ENCODE peak calls at places on chromosomes 7 and 10, in four cellular contexts. V is heart right ventricle, L is mesendoderm, S is body of pancreas. N is an unnamed sample. For H3K4me1 and H3K36me3, the result is how much of the 10 kb centered on the place peaks cover.

GRCh38 chr10:112653215-112653614 is 206.2 kb downstream of the VTI1A start:
- DNase-seq in L (no peak), V (no peak), S (no peak), N (no peak)

GRCh38 chr10:110704906-110705476 is 60.9 kb downstream of the RBM20 start:
- DNase-seq in V (no peak), S (no peak), L (no peak), N (no peak)

GRCh38 chr10:28530751-28531150 is 2.2 kb upstream of the WAC start:
- DNase-seq in S (no peak), V (no peak), L (no peak), N (no peak)

GRCh38 chr7:116316838-116317612 is 106.7 kb downstream of the TES start:
- DNase-seq in L (peak), S (peak), V (peak), N (peak)

GRCh38 chr7:20019757-20020432 is 197.3 kb downstream of the MACC1 start:
- DNase-seq in V (no peak), L (peak), S (no peak), N (no peak)

GRCh38 chr10:110522365-110522988 is 24.8 kb downstream of the DUSP5 start:
- DNase-seq in S (no peak), L (no peak), V (no peak), N (no peak)

GRCh38 chr7:17849504-17849903 is 90.8 kb downstream of the SNX13 start:
- DNase-seq in V (no peak), S (no peak), L (peak), N (no peak)

GRCh38 chr10:77877461-77878344 is 48.9 kb downstream of the DLG5 start:
- DNase-seq in L (peak), V (peak), S (no peak), N (peak)

GRCh38 chr10:94439275-94439861 is 37.0 kb downstream of the TBC1D12 start:
- DNase-seq in S (peak), V (no peak), L (peak), N (no peak)

GRCh38 chr10:91883549-91884542 is 25.4 kb downstream of the FGFBP3 start:
- DNase-seq in V (no peak), L (peak), S (peak), N (peak)

GRCh38 chr7:25966469-25966868 is 185.5 kb upstream of the NFE2L3 start:
- DNase-seq in L (no peak), V (no peak), S (no peak), N (no peak)

GRCh38 chr10:3465406-3465891 is 292.9 kb upstream of the PITRM1 start:
- DNase-seq in S (no peak), V (no peak), L (no peak), N (no peak)
- H3K4me1 ChIP-seq in S (under half), V (under half), L (under half), N (under half)

DNA sequence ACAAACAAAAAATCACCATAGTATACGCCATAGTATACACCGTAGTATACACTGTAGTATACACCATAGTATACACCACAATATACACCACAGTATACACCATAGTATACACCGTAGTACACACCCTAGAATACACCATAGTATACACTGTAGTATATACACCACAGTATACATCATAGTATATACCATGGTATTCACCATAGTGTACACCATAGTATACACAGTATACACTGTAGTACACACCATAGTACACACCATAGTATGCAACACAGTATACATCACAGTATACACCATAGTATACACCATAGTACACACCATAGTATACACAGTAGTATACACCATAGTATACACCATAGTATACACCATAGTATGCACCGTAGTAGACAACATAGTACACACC is 157.6 kb upstream of the ADARB2 start:
- DNase-seq in L (no peak), V (no peak), S (no peak), N (no peak)
- H3K4me3 ChIP-seq in L (no peak), V (no peak), S (no peak), N (no peak)

GRCh38 chr10:103879831-103880230 is 24.5 kb upstream of the SH3PXD2A start:
- DNase-seq in V (no peak), S (no peak), L (no peak), N (no peak)

GRCh38 chr10:103884681-103885139 is 29.3 kb upstream of the SH3PXD2A start:
- DNase-seq in V (no peak), S (peak), L (peak), N (no peak)

GRCh38 chr10:103879409-103879808 is 24.0 kb upstream of the SH3PXD2A start:
- DNase-seq in L (no peak), V (no peak), S (no peak), N (no peak)

GRCh38 chr10:103881420-103882284 is 26.3 kb upstream of the SH3PXD2A start:
- DNase-seq in L (peak), S (no peak), V (peak), N (peak)

GRCh38 chr10:103882285-103883007 is 27.1 kb upstream of the SH3PXD2A start:
- DNase-seq in V (no peak), S (no peak), L (no peak), N (no peak)
- H3K36me3 ChIP-seq in V (half or more), S (under half), L (under half), N (half or more)

DNA sequence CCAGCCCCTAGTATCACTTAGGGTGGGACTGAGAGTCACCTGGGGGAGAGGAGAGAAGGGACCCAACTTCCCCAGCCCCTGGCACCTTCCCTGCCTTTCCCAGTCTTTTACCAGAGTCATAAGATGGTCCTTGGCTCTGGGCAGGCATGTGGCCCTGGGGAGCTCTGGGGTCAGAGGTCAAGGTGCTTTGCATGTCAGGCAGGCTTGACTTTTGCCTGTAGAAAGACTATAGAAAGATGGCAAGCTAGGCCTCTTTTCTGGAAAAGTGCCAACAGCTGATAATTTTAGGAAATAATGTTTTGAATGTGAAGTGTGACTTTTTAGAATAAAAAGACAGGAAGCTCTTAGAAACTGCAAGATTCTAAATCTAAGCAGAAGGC is 67.5 kb downstream of the MKI67 start:
- DNase-seq in V (no peak), L (no peak), S (no peak), N (no peak)
- H3K4me1 ChIP-seq in V (under half), L (under half), S (under half), N (under half)

GRCh38 chr7:151276651-151277590 is 28.4 kb upstream of the SMARCD3 start:
- DNase-seq in V (peak), L (peak), S (peak), N (peak)
- H3K4me3 ChIP-seq in V (peak), L (peak), S (no peak), N (peak)